ENCODE peak calls at places on chromosomes 6 and 20, in six cellular contexts. O is SK-N-SH, X is HCT116, E is left lung, N is astrocyte, S is A549. T is an unnamed sample. For H3K4me1, the result is how much of the 10 kb centered on the place peaks cover.

GRCh38 chr6:32153252-32153834 is 598 bp upstream of the PPT2 start:
- DNase-seq in O (peak), X (no peak), E (peak), N (peak), S (no peak), T (peak)

GRCh38 chr6:56491606-56492328 is 150.9 kb downstream of the DST start:
- DNase-seq in O (no peak), X (no peak), E (no peak), N (peak), S (no peak), T (no peak)

GRCh38 chr20:6882911-6883310 is 115.4 kb downstream of the BMP2 start:
- DNase-seq in O (no peak), X (no peak), E (no peak), N (peak), S (no peak), T (no peak)

GRCh38 chr6:96467814-96468213 is 53.8 kb upstream of the UFL1 start:
- DNase-seq in O (no peak), X (no peak), E (no peak), N (no peak), S (no peak), T (no peak)

GRCh38 chr6:73695619-73696421 is at the start of gene CD109:
- DNase-seq in O (peak), X (peak), E (peak), N (peak), S (peak), T (peak)

GRCh38 chr6:79084693-79085092 is 6.6 kb upstream of the PHIP start:
- DNase-seq in O (no peak), X (no peak), E (no peak), N (no peak), S (no peak), T (no peak)

GRCh38 chr6:168117942-168118341 is 38.9 kb upstream of the FRMD1 start:
- DNase-seq in O (peak), X (no peak), E (no peak), N (no peak), S (no peak), T (no peak)

GRCh38 chr20:19321176-19321575 is 108.7 kb downstream of the SLC24A3 start:
- DNase-seq in O (no peak), X (no peak), E (no peak), N (no peak), S (no peak), T (no peak)

DNA sequence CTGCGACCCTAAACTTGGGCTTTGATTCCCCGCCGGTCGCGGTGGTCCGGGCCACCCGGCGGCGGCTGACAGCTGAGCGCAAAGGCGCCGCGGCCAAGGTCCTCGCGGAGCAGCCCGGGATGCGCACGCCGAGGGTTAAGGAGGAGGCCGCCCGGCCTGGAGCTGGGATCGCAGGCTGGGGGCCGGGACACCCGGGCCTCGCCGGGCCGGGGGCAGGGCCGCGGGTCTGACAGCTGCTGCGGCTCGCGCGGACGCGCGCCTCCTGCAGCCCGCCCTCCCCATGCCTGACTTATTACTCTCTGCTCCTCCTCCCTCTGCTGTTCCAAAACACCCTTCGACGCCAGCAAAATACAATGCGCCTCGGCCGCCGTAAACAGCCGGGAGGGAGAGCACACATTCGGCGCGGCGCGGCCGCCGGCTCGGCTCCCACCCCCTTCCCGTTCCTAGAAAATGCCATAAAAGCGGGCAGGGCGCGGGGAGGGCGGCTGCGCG is 743 bp downstream of the BACH2 start:
- DNase-seq in O (peak), X (no peak), E (peak), N (peak), S (peak), T (peak)
- TF ChIP-seq CTCF in O (no peak), X (no peak), E (no peak), N (no peak), S (no peak), T (no peak)

GRCh38 chr20:50921055-50921454 is 10.2 kb downstream of the ADNP start:
- DNase-seq in O (no peak), X (no peak), E (no peak), N (no peak), S (peak), T (no peak)

GRCh38 chr20:50916934-50917333 is 14.3 kb downstream of the ADNP start:
- DNase-seq in O (no peak), X (no peak), E (no peak), N (no peak), S (no peak), T (no peak)

GRCh38 chr20:50916257-50916656 is 15.0 kb downstream of the ADNP start:
- DNase-seq in O (no peak), X (no peak), E (no peak), N (peak), S (peak), T (peak)

GRCh38 chr20:50919567-50919966 is 11.7 kb downstream of the ADNP start:
- DNase-seq in O (no peak), X (no peak), E (no peak), N (peak), S (peak), T (no peak)

GRCh38 chr20:50918403-50918802 is 12.8 kb downstream of the ADNP start:
- DNase-seq in O (no peak), X (no peak), E (no peak), N (peak), S (no peak), T (no peak)
- H3K4me1 ChIP-seq in O (half or more), X (under half), E (half or more), N (under half), S (half or more), T (under half)

GRCh38 chr6:138594042-138594636 is 94.8 kb upstream of the NHSL1 start:
- DNase-seq in O (no peak), X (no peak), E (no peak), N (no peak), S (no peak), T (no peak)

GRCh38 chr6:138593100-138593877 is 94.0 kb upstream of the NHSL1 start:
- DNase-seq in O (no peak), X (peak), E (peak), N (peak), S (peak), T (no peak)

GRCh38 chr6:138596126-138596525 is 96.8 kb upstream of the NHSL1 start:
- DNase-seq in O (no peak), X (no peak), E (no peak), N (no peak), S (no peak), T (no peak)

GRCh38 chr6:138596591-138596990 is 97.3 kb upstream of the NHSL1 start:
- DNase-seq in O (no peak), X (no peak), E (no peak), N (no peak), S (no peak), T (no peak)

DNA sequence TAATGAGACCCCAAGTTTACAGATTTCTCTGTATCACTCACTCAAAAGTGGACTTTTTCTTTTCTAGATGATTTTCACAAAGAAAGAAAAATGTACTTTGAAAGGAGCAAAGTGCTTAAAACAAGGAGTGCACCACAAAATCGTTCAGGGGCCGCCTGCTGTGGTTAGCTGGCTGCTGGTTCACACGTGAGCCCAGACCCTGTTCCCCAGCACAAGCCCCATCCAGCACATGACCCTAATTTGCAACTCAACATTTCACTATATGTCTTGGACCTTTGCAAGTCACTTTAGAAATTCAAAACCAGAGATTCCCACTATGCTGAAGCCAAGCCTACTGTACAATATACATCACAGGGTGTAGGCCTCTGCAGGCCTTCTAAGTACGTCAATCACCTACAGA is 95.5 kb upstream of the NHSL1 start:
- DNase-seq in O (no peak), X (no peak), E (no peak), N (no peak), S (no peak), T (no peak)
- TF ChIP-seq CTCF in O (no peak), X (no peak), E (no peak), N (no peak), S (no peak), T (no peak)

GRCh38 chr6:108651781-108652227 is 91.1 kb downstream of the FOXO3 start:
- DNase-seq in O (no peak), X (no peak), E (no peak), N (peak), S (no peak), T (no peak)

GRCh38 chr6:108650325-108650724 is 89.6 kb downstream of the FOXO3 start:
- DNase-seq in O (no peak), X (no peak), E (no peak), N (no peak), S (no peak), T (no peak)

GRCh38 chr6:108651287-108651686 is 90.6 kb downstream of the FOXO3 start:
- DNase-seq in O (no peak), X (no peak), E (no peak), N (no peak), S (no peak), T (no peak)

GRCh38 chr6:108650781-108651180 is 90.1 kb downstream of the FOXO3 start:
- DNase-seq in O (no peak), X (no peak), E (no peak), N (peak), S (no peak), T (no peak)

GRCh38 chr6:108648186-108648585 is 87.5 kb downstream of the FOXO3 start:
- DNase-seq in O (no peak), X (no peak), E (no peak), N (peak), S (no peak), T (no peak)
- H3K4me1 ChIP-seq in O (under half), X (under half), E (half or more), N (under half), S (under half), T (under half)

GRCh38 chr6:77124604-77125003 is 338.7 kb downstream of the HTR1B start:
- DNase-seq in O (no peak), X (no peak), E (no peak), N (peak), S (no peak), T (no peak)
- TF ChIP-seq CTCF in O (no peak), X (peak), E (no peak), N (no peak), S (no peak), T (peak)

GRCh38 chr20:37393863-37394542 is 48.1 kb downstream of the SRC start:
- DNase-seq in O (peak), X (no peak), E (no peak), N (no peak), S (no peak), T (peak)

GRCh38 chr20:37395411-37395800 is 49.5 kb downstream of the SRC start:
- DNase-seq in O (no peak), X (no peak), E (no peak), N (no peak), S (no peak), T (no peak)

GRCh38 chr20:37393196-37393862 is 47.4 kb downstream of the SRC start:
- DNase-seq in O (peak), X (no peak), E (no peak), N (no peak), S (no peak), T (peak)

GRCh38 chr20:37395921-37396519 is 50.1 kb downstream of the SRC start:
- DNase-seq in O (peak), X (no peak), E (no peak), N (no peak), S (peak), T (peak)

GRCh38 chr20:37394543-37395410 is 48.8 kb downstream of the SRC start:
- DNase-seq in O (peak), X (no peak), E (no peak), N (no peak), S (no peak), T (peak)
- H3K4me1 ChIP-seq in O (under half), X (under half), E (under half), N (under half), S (half or more), T (under half)

GRCh38 chr6:81241126-81241525 is 511.4 kb downstream of the TENT5A start:
- DNase-seq in O (no peak), X (no peak), E (no peak), N (peak), S (no peak), T (no peak)

GRCh38 chr6:81238390-81238789 is 514.1 kb downstream of the TENT5A start:
- DNase-seq in O (no peak), X (no peak), E (no peak), N (no peak), S (no peak), T (no peak)

GRCh38 chr6:81242634-81243033 is 509.8 kb downstream of the TENT5A start:
- DNase-seq in O (no peak), X (no peak), E (no peak), N (peak), S (no peak), T (no peak)

GRCh38 chr6:81246200-81246599 is 506.3 kb downstream of the TENT5A start:
- DNase-seq in O (no peak), X (no peak), E (no peak), N (no peak), S (no peak), T (no peak)

GRCh38 chr6:81241717-81242116 is 510.8 kb downstream of the TENT5A start:
- DNase-seq in O (peak), X (peak), E (no peak), N (peak), S (peak), T (no peak)
- TF ChIP-seq CTCF in O (peak), X (peak), E (no peak), N (peak), S (no peak), T (peak)

DNA sequence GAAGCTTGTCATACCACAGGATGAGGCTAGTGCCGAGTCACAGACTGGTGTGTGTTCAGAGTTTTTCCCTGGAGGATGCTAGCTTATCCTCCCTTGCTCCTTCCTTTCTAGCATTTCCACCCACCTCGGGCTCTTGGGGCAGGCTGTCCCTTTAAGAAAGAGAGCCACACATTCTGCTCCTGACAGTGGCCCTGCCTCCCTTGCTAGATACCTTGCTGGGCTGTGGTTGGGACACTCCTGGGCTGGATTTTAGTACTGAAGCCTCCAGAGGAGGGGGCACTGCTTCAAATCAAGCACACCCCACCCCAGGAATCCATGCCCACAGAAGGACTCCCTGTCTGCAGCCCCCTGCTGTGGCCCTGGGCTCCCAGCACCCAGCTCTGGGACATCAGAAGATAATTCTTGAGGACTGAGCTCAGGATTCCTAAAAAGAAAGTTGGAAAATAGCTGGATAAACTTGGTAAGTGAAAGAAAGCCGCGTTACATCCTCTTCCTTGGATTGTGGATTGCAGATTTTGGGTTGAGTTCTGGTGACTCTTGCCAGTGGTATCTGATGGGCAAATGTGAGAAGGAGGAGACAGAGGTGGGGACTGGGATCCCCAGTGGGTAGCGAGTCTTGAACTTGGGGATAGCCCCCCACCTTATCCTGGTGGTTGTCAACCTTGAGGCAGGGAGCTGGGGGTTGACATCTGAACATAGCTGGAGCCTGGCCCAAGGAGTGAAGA is 29.0 kb downstream of the DAAM2 start:
- DNase-seq in O (no peak), X (no peak), E (no peak), N (no peak), S (no peak), T (no peak)
- H3K4me1 ChIP-seq in O (under half), X (under half), E (half or more), N (under half), S (under half), T (under half)

GRCh38 chr20:44549123-44549522 is 27.3 kb upstream of the SERINC3 start:
- DNase-seq in O (no peak), X (no peak), E (no peak), N (no peak), S (no peak), T (no peak)

GRCh38 chr20:44552039-44552438 is 30.2 kb upstream of the SERINC3 start:
- DNase-seq in O (no peak), X (no peak), E (no peak), N (no peak), S (no peak), T (no peak)

GRCh38 chr20:44547419-44547818 is 25.5 kb upstream of the SERINC3 start:
- DNase-seq in O (no peak), X (no peak), E (no peak), N (no peak), S (no peak), T (no peak)

GRCh38 chr20:44544178-44544719 is 22.4 kb upstream of the SERINC3 start:
- DNase-seq in O (no peak), X (no peak), E (no peak), N (no peak), S (no peak), T (no peak)

DNA sequence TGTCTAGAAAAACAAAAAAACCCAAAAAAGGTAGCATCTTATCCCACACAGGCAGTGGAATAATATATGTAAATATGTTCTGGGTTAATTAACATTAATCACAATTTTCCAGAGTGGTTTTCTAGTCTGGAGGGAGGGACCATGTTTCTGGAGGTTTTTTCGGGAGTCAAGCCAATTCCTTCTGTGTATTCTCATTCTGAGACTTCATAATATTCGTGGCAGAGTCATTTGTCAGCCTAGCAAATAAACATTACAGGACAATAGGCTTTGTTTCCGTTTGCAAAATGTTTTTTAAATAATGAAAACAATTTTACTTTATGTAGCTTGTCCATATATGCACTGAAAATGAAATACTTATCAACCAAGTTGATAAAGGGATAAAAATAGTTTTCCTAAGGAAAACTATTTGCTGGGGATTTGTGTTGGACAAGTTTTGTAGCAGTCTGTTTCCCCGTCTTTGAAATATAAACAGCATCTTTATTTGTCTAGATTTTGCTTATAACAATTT is 26.4 kb upstream of the SERINC3 start:
- DNase-seq in O (no peak), X (no peak), E (no peak), N (no peak), S (no peak), T (no peak)
- TF ChIP-seq CTCF in O (no peak), X (no peak), E (no peak), N (no peak), S (no peak), T (no peak)

GRCh38 chr6:167045828-167046580 is 46.8 kb downstream of the CEP43 start:
- DNase-seq in O (no peak), X (no peak), E (no peak), N (no peak), S (peak), T (no peak)
- H3K4me1 ChIP-seq in O (under half), X (under half), E (under half), N (under half), S (under half), T (under half)